ENCODE peak calls at places on chromosomes 4 and X, in four cellular contexts. B is K562; I is esophagus muscularis mucosa; F is naive thymus-derived CD4-positive, alpha-beta T cell. E is an unnamed sample. For H3K4me1 and H3K9me3, the result is how much of the 10 kb centered on the place peaks cover.

GRCh38 chrX:15929231-15929630 is 74.6 kb upstream of the AP1S2 start:
- DNase-seq in B (no peak), I (no peak), F (no peak), E (no peak)

GRCh38 chr4:183636488-183636887 is 22.5 kb downstream of the RWDD4 start:
- DNase-seq in B (no peak), I (no peak), F (no peak), E (no peak)

GRCh38 chr4:5192271-5192670 is 141.0 kb downstream of the STK32B start:
- DNase-seq in B (no peak), I (no peak), F (no peak), E (no peak)

GRCh38 chr4:137659431-137659830 is 127.1 kb upstream of the PCDH18 start:
- DNase-seq in B (no peak), I (no peak), F (no peak), E (no peak)

GRCh38 chr4:148376151-148376550 is 66.1 kb downstream of the NR3C2 start:
- DNase-seq in B (no peak), I (no peak), F (peak), E (peak)

GRCh38 chrX:18702362-18703195 is 4.9 kb upstream of the PPEF1 start:
- DNase-seq in B (no peak), I (no peak), F (no peak), E (no peak)

GRCh38 chr4:35166437-35166836 is 1077.9 kb downstream of the ARAP2 start:
- DNase-seq in B (no peak), I (no peak), F (no peak), E (no peak)

GRCh38 chr4:66769436-66769835 is 775.9 kb downstream of the CENPC start:
- DNase-seq in B (no peak), I (no peak), F (no peak), E (no peak)

GRCh38 chr4:119512398-119512797 is 116.2 kb downstream of the PDE5A start:
- DNase-seq in B (peak), I (no peak), F (no peak), E (no peak)

GRCh38 chr4:23934915-23935314 is 45.1 kb upstream of the PPARGC1A start:
- DNase-seq in B (no peak), I (no peak), F (no peak), E (peak)

GRCh38 chrX:154019061-154019621 is 561 bp downstream of the IRAK1 start:
- DNase-seq in B (peak), I (no peak), F (no peak), E (no peak)

GRCh38 chrX:71652405-71652804 is 14.9 kb upstream of the LOC101059915 start:
- DNase-seq in B (peak), I (no peak), F (no peak), E (no peak)

GRCh38 chr4:150280081-150280950 is 202.1 kb downstream of the DCLK2 start:
- DNase-seq in B (no peak), I (no peak), F (no peak), E (no peak)

GRCh38 chr4:55398966-55399365 is 3.2 kb downstream of the TMEM165 start:
- DNase-seq in B (peak), I (no peak), F (no peak), E (no peak)

GRCh38 chrX:118523920-118524319 is 28.3 kb downstream of the DOCK11 start:
- DNase-seq in B (peak), I (no peak), F (peak), E (no peak)

GRCh38 chr4:62399242-62399641 is 1199.1 kb downstream of the ADGRL3 start:
- DNase-seq in B (no peak), I (no peak), F (no peak), E (no peak)

GRCh38 chrX:34943235-34943634 is 639 bp downstream of the FAM47B start:
- DNase-seq in B (no peak), I (no peak), F (no peak), E (no peak)

GRCh38 chr4:47075919-47076318 is 44.6 kb downstream of the GABRB1 start:
- DNase-seq in B (no peak), I (no peak), F (no peak), E (no peak)

GRCh38 chr4:9971711-9972110 is 49.6 kb downstream of the SLC2A9 start:
- DNase-seq in B (no peak), I (no peak), F (no peak), E (no peak)

GRCh38 chrX:1086444-1087409 is 125.7 kb downstream of the CRLF2 start:
- DNase-seq in B (no peak), I (no peak), F (no peak), E (no peak)

GRCh38 chr4:133154725-133155124 is 5.6 kb downstream of the PCDH10 start:
- DNase-seq in B (peak), I (no peak), F (no peak), E (no peak)

GRCh38 chrX:150873616-150874015 is 24.9 kb downstream of the CD99L2 start:
- DNase-seq in B (no peak), I (no peak), F (no peak), E (no peak)

GRCh38 chr4:13535708-13536361 is 8.5 kb downstream of the NKX3-2 start:
- DNase-seq in B (no peak), I (peak), F (no peak), E (no peak)

GRCh38 chr4:95165926-95166524 is 382.7 kb downstream of the UNC5C start:
- DNase-seq in B (peak), I (no peak), F (peak), E (no peak)

GRCh38 chrX:129347291-129347690 is 176.0 kb downstream of the SMARCA1 start:
- DNase-seq in B (no peak), I (no peak), F (no peak), E (no peak)

GRCh38 chrX:31832263-31832662 is 760.4 kb upstream of the FTHL17 start:
- DNase-seq in B (peak), I (no peak), F (no peak), E (no peak)

GRCh38 chr4:10063544-10064300 is 42.4 kb upstream of the SLC2A9 start:
- DNase-seq in B (peak), I (no peak), F (no peak), E (peak)

GRCh38 chr4:14607001-14607400 is 395.3 kb upstream of the CPEB2 start:
- DNase-seq in B (no peak), I (no peak), F (no peak), E (no peak)

GRCh38 chr4:113574636-113575103 is 186.9 kb downstream of the CAMK2D start:
- DNase-seq in B (no peak), I (no peak), F (no peak), E (no peak)

GRCh38 chrX:2351999-2352995 is 148.5 kb downstream of the DHRSX start:
- DNase-seq in B (peak), I (no peak), F (no peak), E (no peak)

GRCh38 chr4:91758487-91758886 is 545.3 kb upstream of the GRID2 start:
- DNase-seq in B (no peak), I (no peak), F (no peak), E (no peak)

GRCh38 chrX:46649421-46650260 is 76.1 kb downstream of the CHST7 start:
- DNase-seq in B (no peak), I (no peak), F (no peak), E (no peak)

GRCh38 chr4:154349829-154350228 is 141.8 kb downstream of the DCHS2 start:
- DNase-seq in B (peak), I (no peak), F (no peak), E (no peak)

GRCh38 chr4:170940043-170940724 is 850.4 kb upstream of the AADAT start:
- DNase-seq in B (no peak), I (no peak), F (no peak), E (no peak)

GRCh38 chrX:79235899-79236298 is 91.4 kb downstream of the GPR174 start:
- DNase-seq in B (no peak), I (no peak), F (no peak), E (no peak)

GRCh38 chr4:2075987-2076907 is 17.1 kb downstream of the NAT8L start:
- DNase-seq in B (no peak), I (no peak), F (no peak), E (no peak)

GRCh38 chr4:184815046-184815877 is 10.5 kb downstream of the ACSL1 start:
- DNase-seq in B (peak), I (no peak), F (no peak), E (peak)

GRCh38 chrX:40009462-40009851 is 88.3 kb downstream of the BCOR start:
- DNase-seq in B (no peak), I (no peak), F (no peak), E (no peak)

GRCh38 chr4:185902654-185903053 is 90.7 kb upstream of the SORBS2 start:
- DNase-seq in B (no peak), I (no peak), F (no peak), E (no peak)

GRCh38 chr4:145734051-145734450 is 54.1 kb downstream of the C4orf51 start:
- DNase-seq in B (no peak), I (no peak), F (no peak), E (no peak)
- H3K27ac ChIP-seq in B (no peak), I (peak), F (no peak), E (peak)

GRCh38 chr4:77072195-77072753 is 3.5 kb downstream of the CCNI start:
- DNase-seq in B (no peak), I (no peak), F (peak), E (no peak)
- H3K4me1 ChIP-seq in B (under half), I (half or more), F (under half), E (under half)

DNA sequence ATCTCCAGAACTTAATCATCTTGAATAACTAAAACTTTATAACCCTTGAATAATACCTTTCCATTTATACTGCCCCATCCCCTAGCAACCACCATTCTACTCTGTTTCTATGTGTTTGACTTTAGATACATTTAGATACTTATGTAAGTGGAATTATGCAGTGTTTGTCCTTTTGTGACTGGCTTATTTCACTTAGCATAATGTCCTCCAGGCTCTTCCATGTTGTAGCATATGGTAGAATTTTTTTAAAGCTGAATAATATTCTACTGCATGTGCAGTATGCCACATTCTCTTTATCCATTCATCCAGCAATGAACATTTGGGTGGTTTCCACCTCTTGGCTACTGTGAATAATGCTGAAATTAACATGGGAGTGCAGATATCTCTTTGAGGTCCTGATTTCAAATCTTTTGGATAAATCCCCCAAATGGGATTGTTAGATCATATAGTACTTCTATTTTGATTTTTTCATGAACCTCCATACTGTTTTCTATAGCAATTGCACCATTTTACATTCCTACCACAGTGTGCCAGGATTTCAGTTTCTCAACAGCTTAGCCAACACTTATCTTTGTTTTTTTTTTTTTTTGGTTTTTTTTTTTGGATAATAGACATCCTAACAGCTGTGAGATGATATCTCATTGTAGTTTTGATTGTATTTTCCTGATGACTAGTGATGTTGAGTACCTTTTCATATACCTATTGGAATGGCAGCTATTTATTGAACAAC is 105.8 kb upstream of the LNX1 start:
- DNase-seq in B (no peak), I (no peak), F (no peak), E (no peak)
- H3K9me3 ChIP-seq in B (under half), I (under half), F (under half), E (under half)

GRCh38 chr4:147362868-147363440 is 117.9 kb upstream of the EDNRA start:
- DNase-seq in B (no peak), I (no peak), F (no peak), E (peak)
- H3K27ac ChIP-seq in B (no peak), I (peak), F (no peak), E (peak)

GRCh38 chr4:74757136-74757535 is 37.2 kb downstream of the BTC start:
- DNase-seq in B (no peak), I (no peak), F (no peak), E (no peak)

GRCh38 chr4:74752798-74753197 is 41.5 kb downstream of the BTC start:
- DNase-seq in B (no peak), I (no peak), F (no peak), E (no peak)

GRCh38 chr4:74754218-74754617 is 40.1 kb downstream of the BTC start:
- DNase-seq in B (no peak), I (no peak), F (no peak), E (no peak)

GRCh38 chr4:74758521-74758920 is 35.8 kb downstream of the BTC start:
- DNase-seq in B (no peak), I (no peak), F (no peak), E (no peak)

GRCh38 chr4:74755486-74755885 is 38.8 kb downstream of the BTC start:
- DNase-seq in B (no peak), I (no peak), F (no peak), E (no peak)
- H3K4me1 ChIP-seq in B (under half), I (under half), F (under half), E (under half)

E was measured in right atrium auricular region.